ENCODE peak calls at places on chromosome 3, in six cellular contexts. One of them, this sample, is unnamed.

GRCh38 chr3:125141596-125142417 is 70.7 kb downstream of the SLC12A8 start:
- DNase-seq in type B pancreatic cell: no peak
- DNase-seq in fibroblast of mammary gland: no peak
- DNase-seq in AG10803: peak; percentile 40
- DNase-seq in CD4-positive, alpha-beta T cell: peak; percentile 27
- DNase-seq in OCI-LY7: no peak
- DNase-seq in this sample: no peak

GRCh38 chr3:45329779-45330305 is 58.5 kb upstream of the LARS2 start:
- DNase-seq in OCI-LY7: no peak
- DNase-seq in type B pancreatic cell: no peak
- DNase-seq in fibroblast of mammary gland: no peak
- DNase-seq in CD4-positive, alpha-beta T cell: no peak
- DNase-seq in AG10803: no peak
- DNase-seq in this sample: no peak

GRCh38 chr3:48428863-48429415 is 947 bp downstream of the PLXNB1 start:
- DNase-seq in CD4-positive, alpha-beta T cell: no peak
- DNase-seq in OCI-LY7: no peak
- DNase-seq in AG10803: no peak
- DNase-seq in type B pancreatic cell: peak; percentile 82
- DNase-seq in fibroblast of mammary gland: no peak
- DNase-seq in this sample: no peak

GRCh38 chr3:49992351-49992750 is 52.4 kb downstream of the RBM6 start:
- DNase-seq in type B pancreatic cell: no peak
- DNase-seq in AG10803: no peak
- DNase-seq in CD4-positive, alpha-beta T cell: no peak
- DNase-seq in fibroblast of mammary gland: no peak
- DNase-seq in OCI-LY7: no peak
- DNase-seq in this sample: no peak

GRCh38 chr3:186895406-186895805 is 34.9 kb upstream of the ST6GAL1 start:
- DNase-seq in CD4-positive, alpha-beta T cell: no peak
- DNase-seq in AG10803: no peak
- DNase-seq in fibroblast of mammary gland: no peak
- DNase-seq in type B pancreatic cell: no peak
- DNase-seq in OCI-LY7: no peak
- DNase-seq in this sample: no peak

GRCh38 chr3:109187390-109187789 is 50.9 kb downstream of the C3orf85 start:
- DNase-seq in CD4-positive, alpha-beta T cell: no peak
- DNase-seq in fibroblast of mammary gland: no peak
- DNase-seq in OCI-LY7: no peak
- DNase-seq in type B pancreatic cell: no peak
- DNase-seq in AG10803: no peak
- DNase-seq in this sample: no peak

GRCh38 chr3:45035441-45036301 is 9.6 kb downstream of the CLEC3B start:
- DNase-seq in type B pancreatic cell: no peak
- DNase-seq in OCI-LY7: no peak
- DNase-seq in AG10803: no peak
- DNase-seq in fibroblast of mammary gland: peak; percentile 34
- DNase-seq in CD4-positive, alpha-beta T cell: peak; percentile 17
- DNase-seq in this sample: no peak

GRCh38 chr3:132545471-132545870 is 51.6 kb upstream of the ACKR4 start:
- DNase-seq in AG10803: no peak
- DNase-seq in OCI-LY7: no peak
- DNase-seq in CD4-positive, alpha-beta T cell: no peak
- DNase-seq in type B pancreatic cell: no peak
- DNase-seq in fibroblast of mammary gland: peak; percentile 22
- DNase-seq in this sample: no peak

GRCh38 chr3:106242779-106243178 is 374.0 kb upstream of the CBLB start:
- DNase-seq in CD4-positive, alpha-beta T cell: no peak
- DNase-seq in OCI-LY7: no peak
- DNase-seq in AG10803: no peak
- DNase-seq in type B pancreatic cell: no peak
- DNase-seq in fibroblast of mammary gland: no peak
- DNase-seq in this sample: no peak

GRCh38 chr3:165696496-165696895 is 140.7 kb downstream of the BCHE start:
- DNase-seq in OCI-LY7: no peak
- DNase-seq in CD4-positive, alpha-beta T cell: no peak
- DNase-seq in type B pancreatic cell: no peak
- DNase-seq in fibroblast of mammary gland: peak; percentile 2
- DNase-seq in AG10803: no peak
- DNase-seq in this sample: no peak

GRCh38 chr3:113212155-113212844 is 943 bp downstream of the BOC start:
- DNase-seq in type B pancreatic cell: no peak
- DNase-seq in fibroblast of mammary gland: peak; percentile 46
- DNase-seq in OCI-LY7: no peak
- DNase-seq in AG10803: peak; percentile 59
- DNase-seq in CD4-positive, alpha-beta T cell: no peak
- DNase-seq in this sample: no peak

GRCh38 chr3:17039579-17039978 is 154.8 kb downstream of the PLCL2 start:
- DNase-seq in type B pancreatic cell: no peak
- DNase-seq in AG10803: peak; percentile 90
- DNase-seq in CD4-positive, alpha-beta T cell: no peak
- DNase-seq in OCI-LY7: no peak
- DNase-seq in fibroblast of mammary gland: peak; percentile 88
- DNase-seq in this sample: no peak

GRCh38 chr3:156465222-156465621 is 89.7 kb downstream of the SSR3 start:
- DNase-seq in AG10803: no peak
- DNase-seq in OCI-LY7: no peak
- DNase-seq in type B pancreatic cell: no peak
- DNase-seq in fibroblast of mammary gland: no peak
- DNase-seq in CD4-positive, alpha-beta T cell: no peak
- DNase-seq in this sample: no peak

GRCh38 chr3:70740872-70741271 is 428.4 kb upstream of the MDFIC2 start:
- DNase-seq in AG10803: no peak
- DNase-seq in OCI-LY7: no peak
- DNase-seq in type B pancreatic cell: no peak
- DNase-seq in fibroblast of mammary gland: no peak
- DNase-seq in CD4-positive, alpha-beta T cell: no peak
- DNase-seq in this sample: no peak
- TF ChIP-seq CTCF in AG10803: no peak
- TF ChIP-seq CTCF in OCI-LY7: no peak
- TF ChIP-seq CTCF in type B pancreatic cell: no peak
- TF ChIP-seq CTCF in fibroblast of mammary gland: no peak
- TF ChIP-seq CTCF in CD4-positive, alpha-beta T cell: no peak
- TF ChIP-seq CTCF in this sample: no peak

DNA sequence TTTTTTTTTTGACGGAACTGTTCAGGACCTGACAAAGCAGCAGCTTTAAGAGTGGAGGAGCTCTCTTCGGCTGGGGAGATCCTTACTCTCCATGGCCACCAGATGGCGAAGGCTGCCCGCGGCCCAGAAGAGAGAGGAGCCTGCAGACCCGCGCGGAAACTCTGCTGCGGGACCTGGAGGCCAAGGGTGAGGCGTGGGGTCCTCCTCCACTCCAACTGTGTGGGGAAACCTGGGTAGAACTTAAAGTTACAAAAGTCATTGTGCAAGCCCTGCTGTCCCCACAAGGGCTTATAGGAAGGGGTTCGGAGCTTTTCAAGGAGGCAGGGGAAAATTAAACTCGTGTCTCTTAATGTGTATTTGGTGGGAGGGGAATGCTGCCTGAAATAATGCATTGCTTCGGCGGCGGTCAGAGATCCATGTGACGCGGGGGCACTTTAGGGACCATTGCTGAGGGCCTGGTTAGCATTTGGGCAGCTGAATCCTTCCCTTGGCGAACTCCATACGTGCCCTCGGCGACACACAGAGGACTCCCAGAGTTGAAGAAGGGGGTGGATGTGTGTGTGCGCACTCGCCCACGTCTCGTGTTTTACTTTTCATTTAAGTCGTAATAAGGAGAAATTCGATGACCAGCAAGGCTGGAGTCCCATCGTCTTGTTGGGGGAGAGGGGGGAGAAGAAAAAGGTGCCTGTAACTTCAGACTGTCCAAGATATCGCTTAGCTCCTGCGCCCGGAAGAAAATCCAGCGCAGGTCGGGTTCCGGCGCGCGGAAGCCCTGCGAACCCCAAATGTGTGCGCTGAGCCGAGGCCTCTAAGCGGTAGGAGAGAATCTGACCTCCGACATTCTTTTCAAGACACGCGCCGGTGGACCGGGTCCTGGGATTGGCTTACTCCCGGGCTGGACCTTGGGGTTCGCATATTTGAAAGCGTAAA is 9.7 kb downstream of the EOMES start:
- DNase-seq in type B pancreatic cell: peak; percentile 80
- DNase-seq in OCI-LY7: peak; percentile 38
- DNase-seq in CD4-positive, alpha-beta T cell: peak; percentile 54
- DNase-seq in AG10803: peak; percentile 80
- DNase-seq in fibroblast of mammary gland: peak; percentile 74
- DNase-seq in this sample: no peak
- TF ChIP-seq CTCF in type B pancreatic cell: peak; percentile 90
- TF ChIP-seq CTCF in OCI-LY7: peak; percentile 72
- TF ChIP-seq CTCF in CD4-positive, alpha-beta T cell: peak; percentile 88
- TF ChIP-seq CTCF in AG10803: peak; percentile 85
- TF ChIP-seq CTCF in fibroblast of mammary gland: peak; percentile 76
- TF ChIP-seq CTCF in this sample: peak; percentile 44

GRCh38 chr3:38534180-38534579 is 38.0 kb downstream of the EXOG start:
- DNase-seq in type B pancreatic cell: no peak
- DNase-seq in OCI-LY7: no peak
- DNase-seq in AG10803: no peak
- DNase-seq in fibroblast of mammary gland: no peak
- DNase-seq in CD4-positive, alpha-beta T cell: no peak
- DNase-seq in this sample: no peak
- TF ChIP-seq CTCF in type B pancreatic cell: no peak
- TF ChIP-seq CTCF in OCI-LY7: no peak
- TF ChIP-seq CTCF in AG10803: no peak
- TF ChIP-seq CTCF in fibroblast of mammary gland: no peak
- TF ChIP-seq CTCF in CD4-positive, alpha-beta T cell: no peak
- TF ChIP-seq CTCF in this sample: no peak

GRCh38 chr3:30751610-30752299 is 142.7 kb downstream of the GADL1 start:
- DNase-seq in OCI-LY7: peak; percentile 55
- DNase-seq in AG10803: peak; percentile 32
- DNase-seq in type B pancreatic cell: no peak
- DNase-seq in CD4-positive, alpha-beta T cell: peak; percentile 40
- DNase-seq in fibroblast of mammary gland: peak; percentile 59
- DNase-seq in this sample: no peak
- TF ChIP-seq CTCF in OCI-LY7: peak; percentile 82
- TF ChIP-seq CTCF in AG10803: peak; percentile 47
- TF ChIP-seq CTCF in type B pancreatic cell: peak; percentile 69
- TF ChIP-seq CTCF in CD4-positive, alpha-beta T cell: peak; percentile 73
- TF ChIP-seq CTCF in fibroblast of mammary gland: peak; percentile 54
- TF ChIP-seq CTCF in this sample: no peak

GRCh38 chr3:157865449-157865862 is 240.8 kb downstream of the SHOX2 start:
- DNase-seq in AG10803: no peak
- DNase-seq in type B pancreatic cell: no peak
- DNase-seq in OCI-LY7: peak; percentile 57
- DNase-seq in fibroblast of mammary gland: no peak
- DNase-seq in CD4-positive, alpha-beta T cell: no peak
- DNase-seq in this sample: no peak
- TF ChIP-seq CTCF in AG10803: peak; percentile 16
- TF ChIP-seq CTCF in type B pancreatic cell: peak; percentile 68
- TF ChIP-seq CTCF in OCI-LY7: peak; percentile 94
- TF ChIP-seq CTCF in fibroblast of mammary gland: peak; percentile 56
- TF ChIP-seq CTCF in CD4-positive, alpha-beta T cell: peak; percentile 29
- TF ChIP-seq CTCF in this sample: no peak

This sample was measured in omental fat pad.